ENCODE peak calls at places on chromosomes 2 and 18, in six cellular contexts. S, R, I, Z, A and V are unnamed samples.

GRCh38 chr18:79516441-79516931 is 120.8 kb downstream of the NFATC1 start:
- DNase-seq in S (no peak), R (no peak), I (peak), Z (no peak), A (no peak), V (no peak)

GRCh38 chr18:34970106-34970505 is 71.1 kb upstream of the MAPRE2 start:
- DNase-seq in S (no peak), R (no peak), I (no peak), Z (no peak), A (peak), V (no peak)

GRCh38 chr2:162113771-162114168 is 38.3 kb downstream of the GCG start:
- DNase-seq in S (no peak), R (no peak), I (no peak), Z (peak), A (peak), V (no peak)

GRCh38 chr2:121887513-121888188 is 132.2 kb downstream of the TSN start:
- DNase-seq in S (no peak), R (no peak), I (no peak), Z (no peak), A (no peak), V (peak)

GRCh38 chr2:25380586-25381360 is 39.0 kb upstream of the DNMT3A start:
- DNase-seq in S (no peak), R (no peak), I (no peak), Z (no peak), A (no peak), V (no peak)

GRCh38 chr18:5963267-5963666 is 67.9 kb upstream of the TMEM200C start:
- DNase-seq in S (no peak), R (no peak), I (no peak), Z (no peak), A (no peak), V (no peak)

GRCh38 chr18:48023334-48024008 is 93.0 kb upstream of the SMAD2 start:
- DNase-seq in S (no peak), R (no peak), I (no peak), Z (peak), A (no peak), V (no peak)

GRCh38 chr2:215548714-215549113 is 112.8 kb upstream of the FN1 start:
- DNase-seq in S (no peak), R (no peak), I (no peak), Z (peak), A (peak), V (no peak)

GRCh38 chr18:3368193-3368592 is 81.8 kb upstream of the TGIF1 start:
- DNase-seq in S (no peak), R (no peak), I (no peak), Z (peak), A (peak), V (no peak)

GRCh38 chr2:58633576-58634365 is 392.6 kb upstream of the FANCL start:
- DNase-seq in S (no peak), R (no peak), I (no peak), Z (peak), A (peak), V (no peak)

GRCh38 chr2:46171996-46172546 is 125.1 kb upstream of the EPAS1 start:
- DNase-seq in S (no peak), R (no peak), I (no peak), Z (no peak), A (no peak), V (no peak)

GRCh38 chr18:49725809-49726514 is 87.4 kb downstream of the ACAA2 start:
- DNase-seq in S (peak), R (no peak), I (no peak), Z (peak), A (peak), V (no peak)

GRCh38 chr2:14524041-14524802 is 108.3 kb upstream of the LRATD1 start:
- DNase-seq in S (peak), R (no peak), I (no peak), Z (peak), A (peak), V (no peak)